ENCODE peak calls at places on chromosome 10, in seven cellular contexts. F is AG10803, V is esophagus squamous epithelium, C is Panc1, L is astrocyte of the spinal cord, O is foreskin fibroblast, H is thoracic aorta. P is an unnamed sample.

GRCh38 chr10:10208156-10208555 is 809.5 kb upstream of the CELF2 start:
- DNase-seq in F (no peak), V (no peak), C (no peak), L (no peak), O (no peak), H (no peak), P (no peak)

GRCh38 chr10:17229967-17230682 is 2.1 kb downstream of the VIM start:
- DNase-seq in F (peak), V (peak), C (no peak), L (peak), O (no peak), H (no peak), P (no peak)

GRCh38 chr10:72831696-72832355 is 61.7 kb upstream of the OIT3 start:
- DNase-seq in F (peak), V (no peak), C (no peak), L (no peak), O (no peak), H (no peak), P (no peak)

GRCh38 chr10:28202941-28203352 is 99.9 kb downstream of the MPP7 start:
- DNase-seq in F (peak), V (no peak), C (no peak), L (no peak), O (no peak), H (peak), P (no peak)

GRCh38 chr10:70418229-70418628 is 14.3 kb downstream of the EIF4EBP2 start:
- DNase-seq in F (peak), V (no peak), C (no peak), L (peak), O (peak), H (no peak), P (no peak)

GRCh38 chr10:6840093-6840763 is 260.2 kb upstream of the PRKCQ start:
- DNase-seq in F (peak), V (no peak), C (no peak), L (no peak), O (peak), H (no peak), P (no peak)

GRCh38 chr10:61503051-61503450 is 49.9 kb upstream of the TMEM26 start:
- DNase-seq in F (peak), V (no peak), C (no peak), L (no peak), O (peak), H (no peak), P (no peak)

GRCh38 chr10:122541541-122542002 is 19.0 kb upstream of the DMBT1 start:
- DNase-seq in F (peak), V (no peak), C (no peak), L (no peak), O (no peak), H (no peak), P (no peak)

GRCh38 chr10:75486591-75486990 is 55.2 kb downstream of the LRMDA start:
- DNase-seq in F (no peak), V (no peak), C (no peak), L (no peak), O (no peak), H (no peak), P (no peak)

GRCh38 chr10:65377687-65378086 is 1548.1 kb upstream of the LRRTM3 start:
- DNase-seq in F (no peak), V (no peak), C (no peak), L (no peak), O (no peak), H (no peak), P (no peak)

GRCh38 chr10:44064987-44065787 is 319.7 kb downstream of the CXCL12 start:
- DNase-seq in F (peak), V (no peak), C (no peak), L (no peak), O (no peak), H (no peak), P (no peak)

GRCh38 chr10:104638861-104639594 is 2.1 kb upstream of the SORCS3 start:
- DNase-seq in F (no peak), V (no peak), C (no peak), L (no peak), O (no peak), H (no peak), P (no peak)

GRCh38 chr10:34137955-34138354 is 677.1 kb downstream of the PARD3 start:
- DNase-seq in F (peak), V (no peak), C (no peak), L (no peak), O (peak), H (no peak), P (no peak)

GRCh38 chr10:115772606-115773005 is 500.4 kb downstream of the GFRA1 start:
- DNase-seq in F (peak), V (no peak), C (no peak), L (peak), O (peak), H (no peak), P (peak)

GRCh38 chr10:18400201-18400910 is 251.0 kb downstream of the NSUN6 start:
- DNase-seq in F (no peak), V (no peak), C (no peak), L (no peak), O (no peak), H (no peak), P (no peak)

GRCh38 chr10:87635498-87636312 is 24.0 kb upstream of the PAPSS2 start:
- DNase-seq in F (peak), V (no peak), C (no peak), L (peak), O (peak), H (no peak), P (no peak)

GRCh38 chr10:58586282-58586681 is 73.6 kb downstream of the BICC1 start:
- DNase-seq in F (no peak), V (no peak), C (no peak), L (no peak), O (no peak), H (no peak), P (no peak)

GRCh38 chr10:72862957-72863356 is 30.6 kb upstream of the OIT3 start:
- DNase-seq in F (no peak), V (no peak), C (no peak), L (no peak), O (no peak), H (no peak), P (no peak)

GRCh38 chr10:126251778-126252407 is 136.4 kb downstream of the ADAM12 start:
- DNase-seq in F (no peak), V (no peak), C (no peak), L (no peak), O (no peak), H (no peak), P (no peak)

GRCh38 chr10:107546239-107546638 is 381.7 kb upstream of the SORCS1 start:
- DNase-seq in F (peak), V (no peak), C (no peak), L (peak), O (peak), H (no peak), P (no peak)

GRCh38 chr10:124059552-124059951 is 33.8 kb downstream of the CHST15 start:
- DNase-seq in F (no peak), V (no peak), C (no peak), L (no peak), O (no peak), H (no peak), P (no peak)
- TF ChIP-seq CTCF in F (no peak), V (no peak), C (no peak), L (no peak), O (no peak), H (no peak), P (no peak)

DNA sequence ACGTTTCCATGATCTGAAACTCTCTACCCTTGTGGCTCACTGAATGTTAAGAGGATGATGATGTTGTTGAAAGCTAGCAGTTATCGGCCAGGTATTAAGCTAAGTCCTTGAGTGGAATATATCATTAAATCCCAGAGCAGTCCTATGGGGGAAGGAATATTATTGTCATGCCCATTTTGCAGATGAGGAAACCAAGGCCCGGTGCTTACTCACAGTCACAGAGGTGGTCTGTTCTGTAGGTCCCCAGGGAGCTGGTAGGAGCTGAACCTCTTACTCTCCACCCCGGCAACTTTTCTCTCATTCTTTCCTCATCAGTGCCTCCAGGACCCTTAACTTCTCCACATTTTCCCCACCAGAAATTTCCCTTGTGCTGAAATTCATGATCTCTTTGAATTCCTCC is 62.6 kb downstream of the ARMC3 start:
- DNase-seq in F (no peak), V (no peak), C (no peak), L (no peak), O (no peak), H (no peak), P (no peak)
- TF ChIP-seq CTCF in F (no peak), V (no peak), C (no peak), L (no peak), O (no peak), H (no peak), P (no peak)

DNA sequence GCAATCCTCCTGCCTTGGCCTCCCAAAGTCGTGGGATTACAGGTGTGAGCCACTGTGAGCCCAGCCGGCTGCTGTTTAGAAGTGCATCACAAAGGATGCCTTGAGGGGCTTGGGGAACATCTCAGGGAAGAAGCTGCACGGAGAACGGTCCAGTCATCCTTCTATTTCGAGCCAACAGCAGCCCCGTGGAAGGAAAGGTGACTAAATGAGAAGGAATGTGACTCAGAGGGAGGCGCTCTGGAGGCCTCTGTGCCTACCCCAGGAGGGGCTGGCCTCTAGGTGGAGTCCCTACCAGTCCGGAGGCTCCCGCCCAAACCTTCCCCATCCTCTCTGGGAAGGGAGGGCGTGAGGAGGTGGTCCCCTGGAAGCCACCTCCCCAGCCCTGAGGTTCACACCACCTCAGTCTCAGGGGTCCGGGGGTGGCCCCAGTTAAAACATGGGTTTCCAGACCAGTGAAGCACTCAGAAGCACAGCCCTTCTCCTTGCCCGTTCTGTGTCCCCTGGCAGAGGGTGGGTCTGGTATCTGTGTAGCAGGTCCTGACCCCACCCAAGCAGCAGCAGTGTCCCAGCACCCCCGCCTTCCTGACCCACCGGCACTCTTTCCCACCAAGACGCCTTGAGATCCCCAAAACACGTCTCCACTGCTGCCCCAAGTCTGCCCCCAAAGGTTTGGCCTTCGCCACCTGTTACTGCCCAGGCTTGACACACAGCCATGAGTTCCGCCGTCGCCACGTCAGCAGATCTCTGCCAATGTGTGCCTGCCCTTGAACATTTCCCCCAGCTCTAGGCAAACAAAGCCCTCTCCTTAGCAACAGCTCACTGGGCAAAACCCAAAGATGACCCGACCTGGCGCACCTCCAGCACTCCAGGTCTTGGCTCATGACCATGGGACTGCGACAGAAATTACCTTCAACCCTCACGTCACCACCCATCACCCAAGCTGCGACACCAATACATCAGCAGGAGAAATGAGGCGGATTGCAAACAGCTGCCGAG is 75.9 kb downstream of the CTBP2 start:
- DNase-seq in F (peak), V (no peak), C (peak), L (peak), O (peak), H (peak), P (peak)
- TF ChIP-seq CTCF in F (peak), V (no peak), C (no peak), L (peak), O (peak), H (peak), P (peak)

DNA sequence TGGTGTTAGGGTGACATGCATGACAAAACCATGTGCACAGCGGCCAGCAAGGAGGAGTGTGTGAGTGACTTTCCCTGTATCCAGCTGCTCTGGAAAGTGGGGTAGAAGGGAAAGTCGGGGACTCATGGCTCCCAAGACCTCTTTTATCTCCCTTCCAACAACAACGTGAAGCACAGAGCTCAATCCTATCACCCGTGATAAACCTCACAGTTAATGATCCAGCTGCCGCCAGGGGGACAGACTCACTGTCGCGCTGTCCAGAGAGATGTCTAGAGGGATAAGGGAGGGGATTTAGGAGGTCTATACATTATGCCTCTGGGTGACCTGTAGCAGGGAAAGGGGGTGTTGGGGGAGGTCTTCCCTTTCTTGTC is 83.9 kb upstream of the SMNDC1 start:
- DNase-seq in F (no peak), V (no peak), C (no peak), L (no peak), O (no peak), H (no peak), P (no peak)
- TF ChIP-seq CTCF in F (no peak), V (no peak), C (no peak), L (no peak), O (peak), H (no peak), P (no peak)

DNA sequence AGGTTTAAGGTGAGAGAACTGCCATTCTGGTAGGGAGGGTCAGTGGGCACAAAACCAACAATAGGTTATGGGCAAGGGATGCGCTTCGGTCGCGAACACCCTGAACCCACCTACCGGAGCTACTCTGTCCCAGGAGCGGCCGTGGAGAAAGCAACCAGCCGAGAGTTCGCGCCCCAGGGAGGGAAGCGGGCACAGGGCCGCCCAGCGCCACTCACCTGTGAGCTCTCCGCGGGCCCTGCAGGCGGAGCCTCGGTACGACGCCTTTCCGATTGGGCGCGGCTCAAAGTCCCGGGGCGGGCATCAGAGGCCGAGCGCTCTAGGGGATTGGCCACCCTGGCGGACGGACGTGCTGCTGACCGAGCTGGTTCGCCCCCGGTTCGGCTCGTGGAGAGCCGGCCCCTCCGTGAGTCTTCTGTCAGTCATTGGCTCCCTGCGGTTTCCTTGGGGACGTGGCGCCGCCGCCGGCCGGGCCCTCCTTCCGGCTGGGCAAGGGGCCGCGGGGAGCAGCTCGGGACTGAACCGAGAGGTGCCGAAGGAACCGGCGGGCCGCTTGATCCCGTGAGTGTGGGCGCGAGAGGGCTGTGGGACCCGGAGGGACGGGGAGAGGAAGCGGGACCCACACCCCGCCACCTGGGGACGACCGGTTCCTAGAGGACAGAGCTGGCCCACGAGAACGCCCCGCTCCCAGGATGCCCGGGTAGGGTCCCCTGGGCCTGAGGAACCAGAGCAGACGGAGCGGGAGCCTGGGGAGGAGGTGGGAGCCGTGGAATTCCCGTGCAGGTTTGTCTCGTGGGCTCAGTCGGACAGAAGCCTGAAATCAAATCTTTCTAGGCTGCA is at the start of gene ENTPD7:
- DNase-seq in F (peak), V (peak), C (peak), L (peak), O (peak), H (peak), P (peak)
- TF ChIP-seq CTCF in F (no peak), V (peak), C (peak), L (no peak), O (no peak), H (peak), P (peak)

GRCh38 chr10:37857287-37858211 is at the start of gene ZNF248:
- DNase-seq in F (peak), V (peak), C (peak), L (peak), O (peak), H (peak), P (peak)
- TF ChIP-seq CTCF in F (peak), V (no peak), C (no peak), L (no peak), O (no peak), H (no peak), P (peak)

P was measured in AG09319.